ENCODE peak calls at places on chromosomes 16 and 17, in eight cellular contexts. One of them, this sample, is unnamed.
A peak's percentile ranks its signal among the peaks of the same experiment; 100 is the strongest.

GRCh38 chr17:75270218-75270965 is 639 bp downstream of the MIF4GD start:
- DNase-seq in transverse colon: peak; percentile 78
- DNase-seq in IMR-90: peak; percentile 76
- DNase-seq in ovary: peak; percentile 76
- DNase-seq in tibial nerve: peak; percentile 35
- DNase-seq in sigmoid colon: peak; percentile 88
- DNase-seq in uterus: peak; percentile 60
- DNase-seq in GM12892: peak; percentile 67
- DNase-seq in this sample: no peak

GRCh38 chr17:76993636-76994035 is 125.4 kb downstream of the MGAT5B start:
- DNase-seq in ovary: no peak
- DNase-seq in sigmoid colon: no peak
- DNase-seq in tibial nerve: no peak
- DNase-seq in uterus: no peak
- DNase-seq in IMR-90: no peak
- DNase-seq in GM12892: no peak
- DNase-seq in transverse colon: no peak
- DNase-seq in this sample: no peak

GRCh38 chr16:9192746-9193145 is 101.3 kb downstream of the HAPSTR1 start:
- DNase-seq in sigmoid colon: no peak
- DNase-seq in ovary: no peak
- DNase-seq in IMR-90: no peak
- DNase-seq in GM12892: no peak
- DNase-seq in tibial nerve: no peak
- DNase-seq in transverse colon: no peak
- DNase-seq in uterus: no peak
- DNase-seq in this sample: no peak

GRCh38 chr16:50245417-50246298 is 20.7 kb upstream of the ADCY7 start:
- DNase-seq in IMR-90: peak; percentile 45
- DNase-seq in transverse colon: peak; percentile 68
- DNase-seq in sigmoid colon: no peak
- DNase-seq in GM12892: peak; percentile 90
- DNase-seq in uterus: no peak
- DNase-seq in tibial nerve: no peak
- DNase-seq in ovary: peak; percentile 75
- DNase-seq in this sample: no peak

GRCh38 chr17:30495586-30495985 is 18.4 kb downstream of the GOSR1 start:
- DNase-seq in tibial nerve: no peak
- DNase-seq in uterus: no peak
- DNase-seq in IMR-90: no peak
- DNase-seq in transverse colon: no peak
- DNase-seq in sigmoid colon: no peak
- DNase-seq in GM12892: no peak
- DNase-seq in ovary: no peak
- DNase-seq in this sample: no peak

GRCh38 chr17:74020522-74020921 is 183.0 kb upstream of the RPL38 start:
- DNase-seq in ovary: no peak
- DNase-seq in sigmoid colon: no peak
- DNase-seq in tibial nerve: no peak
- DNase-seq in uterus: no peak
- DNase-seq in GM12892: no peak
- DNase-seq in transverse colon: no peak
- DNase-seq in IMR-90: no peak
- DNase-seq in this sample: no peak

GRCh38 chr17:55546481-55546880 is 35.2 kb upstream of the SMIM36 start:
- DNase-seq in ovary: no peak
- DNase-seq in transverse colon: no peak
- DNase-seq in uterus: no peak
- DNase-seq in IMR-90: no peak
- DNase-seq in GM12892: no peak
- DNase-seq in tibial nerve: no peak
- DNase-seq in sigmoid colon: no peak
- DNase-seq in this sample: no peak

GRCh38 chr17:49545811-49546545 is 29.7 kb upstream of the NXPH3 start:
- DNase-seq in sigmoid colon: no peak
- DNase-seq in uterus: no peak
- DNase-seq in ovary: no peak
- DNase-seq in tibial nerve: no peak
- DNase-seq in transverse colon: no peak
- DNase-seq in IMR-90: no peak
- DNase-seq in GM12892: no peak
- DNase-seq in this sample: no peak

GRCh38 chr17:21452377-21453143 is 76.4 kb downstream of the KCNJ12 start:
- DNase-seq in tibial nerve: peak; percentile 72
- DNase-seq in GM12892: no peak
- DNase-seq in sigmoid colon: peak; percentile 80
- DNase-seq in uterus: peak; percentile 49
- DNase-seq in ovary: peak; percentile 61
- DNase-seq in transverse colon: peak; percentile 17
- DNase-seq in IMR-90: peak; percentile 65
- DNase-seq in this sample: no peak

GRCh38 chr17:75344664-75345063 is 55.4 kb upstream of the SLC25A19 start:
- DNase-seq in sigmoid colon: no peak
- DNase-seq in ovary: no peak
- DNase-seq in tibial nerve: no peak
- DNase-seq in uterus: no peak
- DNase-seq in transverse colon: no peak
- DNase-seq in IMR-90: peak; percentile 36
- DNase-seq in GM12892: no peak
- DNase-seq in this sample: no peak

GRCh38 chr17:82200743-82201497 is 11.7 kb downstream of the CCDC57 start:
- DNase-seq in uterus: no peak
- DNase-seq in ovary: no peak
- DNase-seq in GM12892: no peak
- DNase-seq in sigmoid colon: no peak
- DNase-seq in IMR-90: no peak
- DNase-seq in transverse colon: no peak
- DNase-seq in tibial nerve: no peak
- DNase-seq in this sample: no peak

GRCh38 chr16:1510272-1510671 is 17.1 kb downstream of the TELO2 start:
- DNase-seq in tibial nerve: no peak
- DNase-seq in ovary: no peak
- DNase-seq in GM12892: no peak
- DNase-seq in uterus: no peak
- DNase-seq in transverse colon: no peak
- DNase-seq in IMR-90: no peak
- DNase-seq in sigmoid colon: no peak
- DNase-seq in this sample: no peak

GRCh38 chr16:27406729-27407128 is 4.8 kb downstream of the IL21R start:
- DNase-seq in sigmoid colon: no peak
- DNase-seq in GM12892: no peak
- DNase-seq in IMR-90: no peak
- DNase-seq in tibial nerve: no peak
- DNase-seq in transverse colon: no peak
- DNase-seq in uterus: no peak
- DNase-seq in ovary: no peak
- DNase-seq in this sample: no peak

GRCh38 chr17:41494524-41494923 is 4.8 kb upstream of the KRT36 start:
- DNase-seq in ovary: no peak
- DNase-seq in tibial nerve: no peak
- DNase-seq in uterus: no peak
- DNase-seq in sigmoid colon: no peak
- DNase-seq in IMR-90: peak; percentile 39
- DNase-seq in GM12892: no peak
- DNase-seq in transverse colon: no peak
- DNase-seq in this sample: no peak

GRCh38 chr16:47774661-47775060 is 313.5 kb downstream of the PHKB start:
- DNase-seq in transverse colon: peak; percentile 45
- DNase-seq in IMR-90: peak; percentile 52
- DNase-seq in sigmoid colon: no peak
- DNase-seq in GM12892: no peak
- DNase-seq in ovary: no peak
- DNase-seq in tibial nerve: no peak
- DNase-seq in uterus: no peak
- DNase-seq in this sample: no peak

GRCh38 chr16:15611610-15612009 is 31.3 kb downstream of the MARF1 start:
- DNase-seq in tibial nerve: no peak
- DNase-seq in uterus: no peak
- DNase-seq in GM12892: no peak
- DNase-seq in sigmoid colon: no peak
- DNase-seq in ovary: no peak
- DNase-seq in transverse colon: no peak
- DNase-seq in IMR-90: peak; percentile 44
- DNase-seq in this sample: no peak

GRCh38 chr17:43456661-43457361 is 27.0 kb upstream of the DHX8 start:
- DNase-seq in transverse colon: peak; percentile 12
- DNase-seq in uterus: no peak
- DNase-seq in GM12892: no peak
- DNase-seq in ovary: no peak
- DNase-seq in tibial nerve: peak; percentile 60
- DNase-seq in IMR-90: peak; percentile 44
- DNase-seq in sigmoid colon: peak; percentile 75
- DNase-seq in this sample: no peak

GRCh38 chr17:27446569-27447301 is 9.5 kb upstream of the KSR1 start:
- DNase-seq in GM12892: no peak
- DNase-seq in sigmoid colon: no peak
- DNase-seq in uterus: no peak
- DNase-seq in tibial nerve: no peak
- DNase-seq in IMR-90: peak; percentile 100
- DNase-seq in transverse colon: no peak
- DNase-seq in ovary: no peak
- DNase-seq in this sample: no peak

GRCh38 chr17:5584971-5585794 is 874 bp upstream of the NLRP1 start:
- DNase-seq in sigmoid colon: no peak
- DNase-seq in ovary: no peak
- DNase-seq in uterus: no peak
- DNase-seq in IMR-90: peak; percentile 89
- DNase-seq in transverse colon: no peak
- DNase-seq in tibial nerve: no peak
- DNase-seq in GM12892: no peak
- DNase-seq in this sample: no peak

GRCh38 chr16:89721644-89722391 is 481 bp downstream of the ZNF276 start:
- DNase-seq in transverse colon: peak; percentile 83
- DNase-seq in sigmoid colon: no peak
- DNase-seq in GM12892: no peak
- DNase-seq in uterus: peak; percentile 34
- DNase-seq in tibial nerve: no peak
- DNase-seq in ovary: peak; percentile 61
- DNase-seq in IMR-90: peak; percentile 34
- DNase-seq in this sample: no peak
- TF ChIP-seq POLR2A in transverse colon: no peak
- TF ChIP-seq POLR2A in sigmoid colon: no peak
- TF ChIP-seq POLR2A in GM12892: peak; percentile 7
- TF ChIP-seq POLR2A in uterus: peak; percentile 27
- TF ChIP-seq POLR2A in tibial nerve: no peak
- TF ChIP-seq POLR2A in ovary: no peak
- TF ChIP-seq POLR2A in IMR-90: no peak
- TF ChIP-seq POLR2A in this sample: no peak

GRCh38 chr17:17722081-17722905 is 41.0 kb downstream of the RAI1 start:
- DNase-seq in GM12892: no peak
- DNase-seq in transverse colon: no peak
- DNase-seq in tibial nerve: no peak
- DNase-seq in IMR-90: peak; percentile 58
- DNase-seq in sigmoid colon: no peak
- DNase-seq in uterus: no peak
- DNase-seq in ovary: peak; percentile 60
- DNase-seq in this sample: no peak

GRCh38 chr17:17724991-17725852 is 44.0 kb downstream of the RAI1 start:
- DNase-seq in uterus: no peak
- DNase-seq in sigmoid colon: no peak
- DNase-seq in ovary: no peak
- DNase-seq in IMR-90: no peak
- DNase-seq in GM12892: no peak
- DNase-seq in transverse colon: no peak
- DNase-seq in tibial nerve: no peak
- DNase-seq in this sample: no peak

GRCh38 chr17:17724307-17724921 is 43.2 kb downstream of the RAI1 start:
- DNase-seq in IMR-90: peak; percentile 54
- DNase-seq in GM12892: peak; percentile 76
- DNase-seq in tibial nerve: no peak
- DNase-seq in sigmoid colon: no peak
- DNase-seq in ovary: peak; percentile 69
- DNase-seq in uterus: no peak
- DNase-seq in transverse colon: no peak
- DNase-seq in this sample: no peak

GRCh38 chr17:17722906-17723353 is 41.7 kb downstream of the RAI1 start:
- DNase-seq in transverse colon: no peak
- DNase-seq in ovary: no peak
- DNase-seq in sigmoid colon: no peak
- DNase-seq in IMR-90: no peak
- DNase-seq in tibial nerve: no peak
- DNase-seq in uterus: no peak
- DNase-seq in GM12892: no peak
- DNase-seq in this sample: no peak

DNA sequence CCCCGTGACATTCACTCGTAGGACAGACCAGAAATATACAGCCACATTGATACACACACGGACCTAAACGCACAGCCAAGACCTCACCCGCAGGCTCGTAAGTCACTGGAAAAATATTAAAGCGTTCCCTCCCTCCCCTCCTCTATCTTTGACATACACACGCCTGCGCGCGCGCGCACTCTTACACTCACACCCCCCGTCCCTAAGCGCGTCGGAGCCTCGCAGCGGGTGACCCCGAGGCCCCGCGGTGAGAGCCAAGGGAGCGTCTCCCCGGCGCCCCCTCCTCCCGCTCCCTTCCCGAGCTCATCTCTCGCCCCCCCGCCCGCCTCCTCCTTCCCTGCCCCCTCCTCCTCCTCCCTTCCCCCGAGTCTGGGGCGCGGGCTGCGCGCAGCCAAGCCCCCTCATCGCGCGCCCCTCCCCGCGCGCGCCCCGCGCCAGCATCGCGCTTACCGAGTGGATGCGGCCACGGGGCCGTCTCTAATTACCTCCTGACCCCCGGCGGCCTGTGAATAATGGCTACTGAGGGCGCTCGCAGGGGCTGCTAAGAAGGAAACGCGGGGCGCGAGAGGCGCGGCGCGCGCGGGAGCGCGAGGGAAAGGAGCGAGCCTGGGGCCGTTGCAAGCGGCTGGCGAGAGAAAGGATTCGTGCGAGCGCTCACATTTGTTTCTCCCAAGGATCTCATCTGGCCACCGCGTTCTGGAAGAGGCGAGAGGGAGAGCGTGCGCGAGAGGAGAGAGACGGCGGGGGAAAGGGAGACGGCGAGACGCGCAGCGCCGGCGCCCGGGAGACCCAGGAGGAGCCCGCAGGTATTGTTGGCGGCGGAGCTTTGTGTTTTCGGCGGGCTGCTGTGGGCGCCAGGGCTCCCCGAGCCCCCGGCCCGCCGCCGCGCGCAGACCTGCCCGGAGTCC is 42.4 kb downstream of the RAI1 start:
- DNase-seq in uterus: no peak
- DNase-seq in GM12892: peak; percentile 68
- DNase-seq in ovary: peak; percentile 69
- DNase-seq in transverse colon: no peak
- DNase-seq in sigmoid colon: no peak
- DNase-seq in IMR-90: peak; percentile 90
- DNase-seq in tibial nerve: no peak
- DNase-seq in this sample: no peak
- TF ChIP-seq POLR2A in uterus: no peak
- TF ChIP-seq POLR2A in GM12892: no peak
- TF ChIP-seq POLR2A in ovary: no peak
- TF ChIP-seq POLR2A in transverse colon: no peak
- TF ChIP-seq POLR2A in sigmoid colon: no peak
- TF ChIP-seq POLR2A in IMR-90: no peak
- TF ChIP-seq POLR2A in tibial nerve: no peak
- TF ChIP-seq POLR2A in this sample: no peak

GRCh38 chr17:39199986-39200879 is at the start of gene RPL19:
- DNase-seq in IMR-90: peak; percentile 96
- DNase-seq in sigmoid colon: peak; percentile 97
- DNase-seq in ovary: peak; percentile 89
- DNase-seq in transverse colon: peak; percentile 91
- DNase-seq in tibial nerve: peak; percentile 93
- DNase-seq in GM12892: peak; percentile 89
- DNase-seq in uterus: peak; percentile 85
- DNase-seq in this sample: peak; percentile 62
- TF ChIP-seq POLR2A in IMR-90: peak; percentile 98
- TF ChIP-seq POLR2A in sigmoid colon: peak; percentile 71
- TF ChIP-seq POLR2A in ovary: peak; percentile 24
- TF ChIP-seq POLR2A in transverse colon: peak; percentile 82
- TF ChIP-seq POLR2A in tibial nerve: peak; percentile 48
- TF ChIP-seq POLR2A in GM12892: peak; percentile 99
- TF ChIP-seq POLR2A in uterus: peak; percentile 50
- TF ChIP-seq POLR2A in this sample: peak; percentile 74

GRCh38 chr16:4209657-4210056 is 32.2 kb downstream of the SRL start:
- DNase-seq in transverse colon: no peak
- DNase-seq in GM12892: no peak
- DNase-seq in tibial nerve: no peak
- DNase-seq in uterus: no peak
- DNase-seq in IMR-90: no peak
- DNase-seq in sigmoid colon: no peak
- DNase-seq in ovary: no peak
- DNase-seq in this sample: no peak
- TF ChIP-seq POLR2A in transverse colon: no peak
- TF ChIP-seq POLR2A in GM12892: no peak
- TF ChIP-seq POLR2A in tibial nerve: no peak
- TF ChIP-seq POLR2A in uterus: no peak
- TF ChIP-seq POLR2A in IMR-90: no peak
- TF ChIP-seq POLR2A in sigmoid colon: no peak
- TF ChIP-seq POLR2A in ovary: no peak
- TF ChIP-seq POLR2A in this sample: no peak